ENCODE peak calls at places on chromosome 13, in six cellular contexts. One of them, this sample, is unnamed.

GRCh38 chr13:97257800-97258799 is 36.0 kb downstream of the MBNL2 start:
- DNase-seq in trophoblast cell: peak
- DNase-seq in IMR-90: peak
- DNase-seq in H9: peak
- DNase-seq in mesendoderm: peak
- DNase-seq in H1: no peak
- DNase-seq in this sample: no peak

GRCh38 chr13:23469901-23470525 is 36.5 kb upstream of the SACS start:
- DNase-seq in trophoblast cell: no peak
- DNase-seq in mesendoderm: peak
- DNase-seq in IMR-90: peak
- DNase-seq in H1: no peak
- DNase-seq in H9: no peak
- DNase-seq in this sample: no peak

GRCh38 chr13:90867336-90867683 is 480.2 kb upstream of the MIR17HG start:
- DNase-seq in mesendoderm: peak
- DNase-seq in trophoblast cell: peak
- DNase-seq in H9: peak
- DNase-seq in IMR-90: peak
- DNase-seq in H1: peak
- DNase-seq in this sample: peak

GRCh38 chr13:92355213-92355612 is 871.4 kb upstream of the GPC6 start:
- DNase-seq in IMR-90: peak
- DNase-seq in trophoblast cell: no peak
- DNase-seq in H1: no peak
- DNase-seq in H9: peak
- DNase-seq in mesendoderm: peak
- DNase-seq in this sample: no peak

GRCh38 chr13:99545979-99546378 is 44.7 kb downstream of the TM9SF2 start:
- DNase-seq in H9: no peak
- DNase-seq in trophoblast cell: no peak
- DNase-seq in mesendoderm: no peak
- DNase-seq in H1: no peak
- DNase-seq in IMR-90: no peak
- DNase-seq in this sample: no peak

GRCh38 chr13:77810430-77810829 is 108.2 kb downstream of the EDNRB start:
- DNase-seq in IMR-90: peak
- DNase-seq in H1: no peak
- DNase-seq in H9: no peak
- DNase-seq in mesendoderm: peak
- DNase-seq in trophoblast cell: peak
- DNase-seq in this sample: no peak

GRCh38 chr13:51291341-51291740 is 48.1 kb upstream of the SERPINE3 start:
- DNase-seq in trophoblast cell: no peak
- DNase-seq in H1: peak
- DNase-seq in mesendoderm: no peak
- DNase-seq in IMR-90: peak
- DNase-seq in H9: no peak
- DNase-seq in this sample: no peak

GRCh38 chr13:86882107-86882506 is 789.1 kb upstream of the SLITRK5 start:
- DNase-seq in mesendoderm: peak
- DNase-seq in H9: peak
- DNase-seq in IMR-90: no peak
- DNase-seq in H1: peak
- DNase-seq in trophoblast cell: no peak
- DNase-seq in this sample: no peak

GRCh38 chr13:20567881-20568528 is 1.0 kb downstream of the IFT88 start:
- DNase-seq in IMR-90: no peak
- DNase-seq in trophoblast cell: no peak
- DNase-seq in H9: no peak
- DNase-seq in mesendoderm: no peak
- DNase-seq in H1: no peak
- DNase-seq in this sample: no peak

GRCh38 chr13:30306762-30307193 is 573 bp downstream of the KATNAL1 start:
- DNase-seq in H9: peak
- DNase-seq in H1: peak
- DNase-seq in trophoblast cell: peak
- DNase-seq in IMR-90: peak
- DNase-seq in mesendoderm: peak
- DNase-seq in this sample: peak

GRCh38 chr13:30307966-30308290 is 577 bp upstream of the KATNAL1 start:
- DNase-seq in H9: no peak
- DNase-seq in H1: no peak
- DNase-seq in mesendoderm: no peak
- DNase-seq in trophoblast cell: no peak
- DNase-seq in IMR-90: no peak
- DNase-seq in this sample: no peak

GRCh38 chr13:30305456-30305855 is 1.9 kb downstream of the KATNAL1 start:
- DNase-seq in H9: no peak
- DNase-seq in IMR-90: no peak
- DNase-seq in H1: no peak
- DNase-seq in trophoblast cell: no peak
- DNase-seq in mesendoderm: no peak
- DNase-seq in this sample: no peak

GRCh38 chr13:30308548-30308947 is 1.2 kb upstream of the KATNAL1 start:
- DNase-seq in H9: no peak
- DNase-seq in H1: no peak
- DNase-seq in mesendoderm: peak
- DNase-seq in trophoblast cell: no peak
- DNase-seq in IMR-90: peak
- DNase-seq in this sample: no peak

GRCh38 chr13:30307194-30307965 is at the start of gene KATNAL1:
- DNase-seq in trophoblast cell: peak
- DNase-seq in mesendoderm: peak
- DNase-seq in IMR-90: peak
- DNase-seq in H1: peak
- DNase-seq in H9: peak
- DNase-seq in this sample: peak
- H3K23ac ChIP-seq in trophoblast cell: no peak
- H3K23ac ChIP-seq in mesendoderm: peak
- H3K23ac ChIP-seq in IMR-90: peak
- H3K23ac ChIP-seq in H1: no peak
- H3K23ac ChIP-seq in H9: no peak
- H3K23ac ChIP-seq in this sample: peak

GRCh38 chr13:109783815-109784589 is 2.4 kb downstream of the IRS2 start:
- DNase-seq in H1: no peak
- DNase-seq in IMR-90: no peak
- DNase-seq in mesendoderm: no peak
- DNase-seq in H9: peak
- DNase-seq in trophoblast cell: no peak
- DNase-seq in this sample: no peak
- H3K23ac ChIP-seq in H1: no peak
- H3K23ac ChIP-seq in IMR-90: no peak
- H3K23ac ChIP-seq in mesendoderm: no peak
- H3K23ac ChIP-seq in H9: no peak
- H3K23ac ChIP-seq in trophoblast cell: no peak
- H3K23ac ChIP-seq in this sample: peak

GRCh38 chr13:50082426-50083283 is 67.4 kb downstream of the KCNRG start:
- DNase-seq in trophoblast cell: peak
- DNase-seq in mesendoderm: peak
- DNase-seq in H9: peak
- DNase-seq in H1: peak
- DNase-seq in IMR-90: peak
- DNase-seq in this sample: peak

GRCh38 chr13:50080158-50080855 is 65.1 kb downstream of the KCNRG start:
- DNase-seq in H1: no peak
- DNase-seq in trophoblast cell: no peak
- DNase-seq in IMR-90: peak
- DNase-seq in H9: no peak
- DNase-seq in mesendoderm: peak
- DNase-seq in this sample: peak

GRCh38 chr13:50081899-50082425 is 66.7 kb downstream of the KCNRG start:
- DNase-seq in H1: peak
- DNase-seq in mesendoderm: peak
- DNase-seq in H9: peak
- DNase-seq in trophoblast cell: peak
- DNase-seq in IMR-90: peak
- DNase-seq in this sample: peak

GRCh38 chr13:50080856-50081105 is 65.5 kb downstream of the KCNRG start:
- DNase-seq in H9: no peak
- DNase-seq in IMR-90: peak
- DNase-seq in H1: no peak
- DNase-seq in trophoblast cell: no peak
- DNase-seq in mesendoderm: no peak
- DNase-seq in this sample: peak

GRCh38 chr13:50081106-50081898 is 66.1 kb downstream of the KCNRG start:
- DNase-seq in H1: peak
- DNase-seq in trophoblast cell: peak
- DNase-seq in H9: peak
- DNase-seq in mesendoderm: peak
- DNase-seq in IMR-90: no peak
- DNase-seq in this sample: no peak
- H3K23ac ChIP-seq in H1: no peak
- H3K23ac ChIP-seq in trophoblast cell: no peak
- H3K23ac ChIP-seq in H9: no peak
- H3K23ac ChIP-seq in mesendoderm: peak
- H3K23ac ChIP-seq in IMR-90: peak
- H3K23ac ChIP-seq in this sample: peak

GRCh38 chr13:42048323-42048624 is 174 bp upstream of the DGKH start:
- DNase-seq in H1: peak
- DNase-seq in IMR-90: no peak
- DNase-seq in H9: no peak
- DNase-seq in mesendoderm: no peak
- DNase-seq in trophoblast cell: no peak
- DNase-seq in this sample: no peak

GRCh38 chr13:42049454-42049780 is 969 bp downstream of the DGKH start:
- DNase-seq in trophoblast cell: no peak
- DNase-seq in H9: no peak
- DNase-seq in IMR-90: no peak
- DNase-seq in mesendoderm: no peak
- DNase-seq in H1: no peak
- DNase-seq in this sample: no peak

GRCh38 chr13:42047561-42048322 is 706 bp upstream of the DGKH start:
- DNase-seq in trophoblast cell: peak
- DNase-seq in H9: peak
- DNase-seq in H1: peak
- DNase-seq in mesendoderm: peak
- DNase-seq in IMR-90: peak
- DNase-seq in this sample: peak

GRCh38 chr13:42046448-42046847 is 2.0 kb upstream of the DGKH start:
- DNase-seq in H9: no peak
- DNase-seq in IMR-90: no peak
- DNase-seq in mesendoderm: no peak
- DNase-seq in H1: no peak
- DNase-seq in trophoblast cell: no peak
- DNase-seq in this sample: no peak

GRCh38 chr13:42048625-42049453 is at the start of gene DGKH:
- DNase-seq in H9: peak
- DNase-seq in mesendoderm: peak
- DNase-seq in IMR-90: peak
- DNase-seq in H1: peak
- DNase-seq in trophoblast cell: peak
- DNase-seq in this sample: peak
- H3K23ac ChIP-seq in H9: no peak
- H3K23ac ChIP-seq in mesendoderm: peak
- H3K23ac ChIP-seq in IMR-90: peak
- H3K23ac ChIP-seq in H1: peak
- H3K23ac ChIP-seq in trophoblast cell: no peak
- H3K23ac ChIP-seq in this sample: peak

GRCh38 chr13:110916671-110917142 is 1.8 kb upstream of the ANKRD10 start:
- DNase-seq in trophoblast cell: peak
- DNase-seq in H1: no peak
- DNase-seq in H9: no peak
- DNase-seq in IMR-90: peak
- DNase-seq in mesendoderm: no peak
- DNase-seq in this sample: no peak

GRCh38 chr13:110914293-110915056 is 394 bp downstream of the ANKRD10 start:
- DNase-seq in mesendoderm: peak
- DNase-seq in IMR-90: peak
- DNase-seq in trophoblast cell: no peak
- DNase-seq in H9: peak
- DNase-seq in H1: peak
- DNase-seq in this sample: peak

GRCh38 chr13:110913911-110914292 is 967 bp downstream of the ANKRD10 start:
- DNase-seq in H1: no peak
- DNase-seq in H9: no peak
- DNase-seq in trophoblast cell: peak
- DNase-seq in IMR-90: no peak
- DNase-seq in mesendoderm: no peak
- DNase-seq in this sample: no peak

GRCh38 chr13:110915874-110916670 is 1.2 kb upstream of the ANKRD10 start:
- DNase-seq in IMR-90: peak
- DNase-seq in H1: no peak
- DNase-seq in mesendoderm: no peak
- DNase-seq in H9: no peak
- DNase-seq in trophoblast cell: peak
- DNase-seq in this sample: no peak

GRCh38 chr13:110915057-110915873 is at the start of gene ANKRD10:
- DNase-seq in H9: peak
- DNase-seq in mesendoderm: peak
- DNase-seq in H1: peak
- DNase-seq in trophoblast cell: peak
- DNase-seq in IMR-90: peak
- DNase-seq in this sample: peak
- H3K23ac ChIP-seq in H9: no peak
- H3K23ac ChIP-seq in mesendoderm: peak
- H3K23ac ChIP-seq in H1: no peak
- H3K23ac ChIP-seq in trophoblast cell: peak
- H3K23ac ChIP-seq in IMR-90: peak
- H3K23ac ChIP-seq in this sample: peak

DNA sequence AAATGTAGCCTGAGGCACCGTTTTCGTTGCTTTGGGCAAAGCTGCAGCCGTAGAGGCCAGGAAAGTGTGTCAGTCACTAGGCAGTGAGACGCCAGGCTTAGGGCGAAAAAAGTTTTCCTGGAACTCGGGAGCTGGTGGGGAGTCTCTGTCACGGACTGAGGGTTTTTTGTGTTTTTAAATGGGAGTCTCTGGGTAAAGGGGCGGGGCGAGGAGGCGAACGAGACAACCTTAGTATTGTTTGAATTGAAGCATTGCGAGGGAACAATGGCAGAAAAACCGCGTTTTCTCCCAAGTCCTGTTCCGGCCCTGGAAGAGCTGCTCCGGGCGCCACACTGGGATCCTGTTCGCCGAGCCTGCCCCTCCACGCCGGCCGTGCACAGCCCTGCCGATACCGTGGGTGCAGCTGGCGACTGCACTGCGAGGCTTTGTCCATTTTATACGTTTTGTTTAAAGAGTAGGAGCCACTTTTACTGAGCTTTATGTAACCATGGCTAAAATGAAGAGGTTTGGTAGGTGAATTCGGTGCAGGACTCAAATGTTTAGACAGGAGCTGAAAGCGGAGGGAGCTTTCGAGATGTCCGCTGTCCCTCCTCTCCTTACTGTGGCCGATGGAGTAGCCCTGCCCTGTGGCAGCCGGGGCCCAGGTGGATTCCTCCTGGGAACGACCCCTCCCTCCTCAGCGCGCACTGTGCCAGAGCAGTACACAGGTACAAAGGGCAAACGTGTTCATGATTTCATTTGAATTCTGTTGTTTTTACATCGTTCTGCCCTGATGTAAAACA is 1.5 kb downstream of the COL4A2 start:
- DNase-seq in mesendoderm: peak
- DNase-seq in IMR-90: no peak
- DNase-seq in trophoblast cell: peak
- DNase-seq in H9: peak
- DNase-seq in H1: peak
- DNase-seq in this sample: peak
- H3K23ac ChIP-seq in mesendoderm: no peak
- H3K23ac ChIP-seq in IMR-90: peak
- H3K23ac ChIP-seq in trophoblast cell: no peak
- H3K23ac ChIP-seq in H9: no peak
- H3K23ac ChIP-seq in H1: no peak
- H3K23ac ChIP-seq in this sample: no peak

This sample was measured in neuronal stem cell.